ENCODE peak calls at places on chromosomes 11 and 22, in nine cellular contexts. M, X, T, Z, W, V, Y, Q and B are unnamed samples.

GRCh38 chr11:10450451-10451398 is 4.3 kb upstream of the AMPD3 start:
- DNase-seq in M (peak), X (no peak), T (peak), Z (no peak), W (peak), V (peak), Y (peak), Q (no peak), B (peak)

GRCh38 chr11:86800076-86800955 is at the start of gene PRSS23:
- DNase-seq in M (peak), X (peak), T (peak), Z (peak), W (peak), V (peak), Y (peak), Q (no peak), B (peak)

GRCh38 chr11:17573526-17573925 is 26.5 kb downstream of the OTOG start:
- DNase-seq in M (no peak), X (no peak), T (no peak), Z (no peak), W (no peak), V (no peak), Y (no peak), Q (no peak), B (no peak)

GRCh38 chr11:131917634-131918384 is 547.4 kb downstream of the NTM start:
- DNase-seq in M (no peak), X (no peak), T (no peak), Z (no peak), W (peak), V (no peak), Y (no peak), Q (no peak), B (no peak)

GRCh38 chr11:94546886-94547285 is 3.2 kb downstream of the FUT4 start:
- DNase-seq in M (no peak), X (no peak), T (peak), Z (no peak), W (no peak), V (no peak), Y (no peak), Q (no peak), B (no peak)

GRCh38 chr11:35390737-35391682 is 28.3 kb downstream of the SLC1A2 start:
- DNase-seq in M (peak), X (peak), T (no peak), Z (peak), W (peak), V (peak), Y (no peak), Q (no peak), B (peak)

GRCh38 chr11:122772945-122773344 is 65.4 kb upstream of the CRTAM start:
- DNase-seq in M (peak), X (peak), T (no peak), Z (no peak), W (peak), V (no peak), Y (no peak), Q (no peak), B (no peak)

GRCh38 chr11:103845331-103845730 is 191.1 kb upstream of the DDI1 start:
- DNase-seq in M (no peak), X (no peak), T (no peak), Z (no peak), W (no peak), V (no peak), Y (no peak), Q (no peak), B (no peak)

GRCh38 chr11:23041104-23041503 is 180.8 kb upstream of the CCDC179 start:
- DNase-seq in M (no peak), X (no peak), T (peak), Z (no peak), W (no peak), V (no peak), Y (no peak), Q (no peak), B (no peak)

GRCh38 chr11:70421123-70421522 is 22.8 kb downstream of the CTTN start:
- DNase-seq in M (no peak), X (no peak), T (no peak), Z (no peak), W (no peak), V (no peak), Y (no peak), Q (no peak), B (no peak)

GRCh38 chr11:119310682-119311052 is 6.3 kb downstream of the MCAM start:
- DNase-seq in M (no peak), X (no peak), T (no peak), Z (no peak), W (no peak), V (no peak), Y (no peak), Q (no peak), B (no peak)

GRCh38 chr22:25564979-25565677 is 653 bp downstream of the GRK3 start:
- DNase-seq in M (peak), X (no peak), T (no peak), Z (no peak), W (no peak), V (no peak), Y (peak), Q (no peak), B (no peak)

GRCh38 chr22:49199224-49199623 is 628.4 kb downstream of the BRD1 start:
- DNase-seq in M (no peak), X (no peak), T (no peak), Z (no peak), W (no peak), V (no peak), Y (no peak), Q (no peak), B (no peak)

GRCh38 chr22:39446239-39446721 is 10.5 kb upstream of the MGAT3 start:
- DNase-seq in M (no peak), X (no peak), T (no peak), Z (no peak), W (no peak), V (peak), Y (no peak), Q (no peak), B (peak)

GRCh38 chr11:74035264-74035663 is 26.4 kb upstream of the UCP3 start:
- DNase-seq in M (peak), X (peak), T (no peak), Z (peak), W (no peak), V (no peak), Y (no peak), Q (no peak), B (no peak)

GRCh38 chr11:72584293-72584921 is 89.8 kb downstream of the PDE2A start:
- DNase-seq in M (no peak), X (peak), T (peak), Z (peak), W (peak), V (peak), Y (no peak), Q (peak), B (no peak)

GRCh38 chr11:78586452-78587046 is 11.9 kb upstream of the NARS2 start:
- DNase-seq in M (peak), X (peak), T (no peak), Z (no peak), W (peak), V (peak), Y (no peak), Q (no peak), B (peak)

DNA sequence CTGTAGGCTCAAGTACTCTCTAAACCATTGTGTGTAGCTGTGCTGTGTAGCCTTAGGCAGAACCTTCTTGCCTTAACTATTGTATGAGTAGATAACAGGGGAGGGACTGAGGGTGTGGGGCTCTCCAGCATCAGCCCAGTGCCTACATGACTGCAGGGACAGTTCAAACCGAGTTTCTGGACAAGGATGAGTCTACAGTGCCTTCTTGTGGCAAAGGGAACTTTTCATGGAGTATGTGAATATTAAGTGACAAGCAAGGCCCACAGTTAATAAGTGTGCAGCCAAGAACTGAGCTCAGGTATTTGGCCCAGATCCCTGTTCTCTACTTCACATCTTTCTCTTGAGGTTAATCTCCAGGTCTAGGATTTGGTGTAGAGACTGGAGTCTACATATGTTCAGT is 424.4 kb upstream of the LARGE1 start:
- DNase-seq in M (no peak), X (no peak), T (peak), Z (no peak), W (no peak), V (no peak), Y (no peak), Q (no peak), B (no peak)
- TF ChIP-seq CTCF in M (no peak), X (no peak), T (no peak), Z (no peak), W (no peak), V (no peak), Y (no peak), Q (no peak), B (no peak)

GRCh38 chr11:126061707-126062678 is 673 bp downstream of the CDON start:
- DNase-seq in M (peak), X (peak), T (peak), Z (peak), W (peak), V (peak), Y (peak), Q (no peak), B (peak)
- TF ChIP-seq CTCF in M (peak), X (peak), T (peak), Z (no peak), W (peak), V (no peak), Y (peak), Q (peak), B (no peak)

GRCh38 chr11:6862961-6863360 is at the start of gene OR10A2:
- DNase-seq in M (no peak), X (peak), T (peak), Z (peak), W (no peak), V (no peak), Y (no peak), Q (no peak), B (no peak)
- TF ChIP-seq CTCF in M (no peak), X (no peak), T (no peak), Z (no peak), W (no peak), V (no peak), Y (no peak), Q (no peak), B (no peak)

GRCh38 chr11:128467610-128468041 is 119.7 kb downstream of the ETS1 start:
- DNase-seq in M (peak), X (peak), T (no peak), Z (peak), W (peak), V (no peak), Y (peak), Q (no peak), B (no peak)
- TF ChIP-seq CTCF in M (no peak), X (peak), T (peak), Z (peak), W (peak), V (no peak), Y (no peak), Q (no peak), B (no peak)

GRCh38 chr11:90391756-90392155 is 168.9 kb upstream of the CHORDC1 start:
- DNase-seq in M (no peak), X (no peak), T (no peak), Z (no peak), W (no peak), V (no peak), Y (no peak), Q (no peak), B (no peak)

GRCh38 chr11:90392692-90393091 is 169.8 kb upstream of the CHORDC1 start:
- DNase-seq in M (no peak), X (no peak), T (no peak), Z (no peak), W (no peak), V (no peak), Y (no peak), Q (no peak), B (no peak)
- TF ChIP-seq CTCF in M (no peak), X (no peak), T (no peak), Z (no peak), W (no peak), V (no peak), Y (peak), Q (no peak), B (no peak)